ENCODE peak calls at places on chromosomes 6 and 20, in ten cellular contexts. F, P, K, L, S, N, R, T, W and U are unnamed samples.

GRCh38 chr20:24017160-24017761 is 28.7 kb upstream of the GGTLC1 start:
- DNase-seq in R (no peak), P (no peak), F (peak), S (no peak), L (peak), W (no peak), T (no peak), K (no peak), N (no peak), U (no peak)

GRCh38 chr6:23081701-23082100 is 512.3 kb downstream of the HDGFL1 start:
- DNase-seq in T (no peak), W (no peak), L (no peak), F (no peak), P (no peak), S (no peak), N (no peak), K (no peak), R (no peak), U (no peak)

GRCh38 chr6:131281471-131282270 is 146.4 kb downstream of the AKAP7 start:
- DNase-seq in R (peak), S (peak), P (no peak), K (peak), W (peak), F (peak), T (no peak), L (no peak), N (peak), U (peak)

GRCh38 chr20:14838663-14839650 is 501.5 kb upstream of the FLRT3 start:
- DNase-seq in R (no peak), W (no peak), P (no peak), F (no peak), S (no peak), N (no peak), K (no peak), T (no peak), L (peak), U (no peak)

GRCh38 chr6:136012198-136012884 is 160.8 kb downstream of the PDE7B start:
- DNase-seq in L (peak), W (no peak), R (no peak), N (no peak), K (no peak), F (no peak), S (peak), P (no peak), T (no peak), U (no peak)

GRCh38 chr6:22910370-22910769 is 341.0 kb downstream of the HDGFL1 start:
- DNase-seq in K (no peak), P (no peak), S (no peak), T (no peak), F (no peak), N (no peak), L (no peak), R (no peak), W (no peak), U (no peak)

GRCh38 chr6:151095538-151096254 is 144.1 kb upstream of the AKAP12 start:
- DNase-seq in R (no peak), P (no peak), L (no peak), S (no peak), W (no peak), K (no peak), F (no peak), T (peak), N (no peak), U (no peak)

GRCh38 chr6:54980511-54981275 is 134.1 kb downstream of the FAM83B start:
- DNase-seq in N (no peak), T (no peak), K (no peak), R (no peak), W (no peak), F (no peak), P (no peak), S (peak), L (peak), U (no peak)